ENCODE peak calls at places on chromosomes 3 and 15, in four cellular contexts. T, M, U and N are unnamed samples.

GRCh38 chr3:71219744-71220638 is 363.5 kb downstream of the FOXP1 start:
- DNase-seq in U (no peak), T (no peak), M (no peak), N (no peak)

GRCh38 chr15:72358532-72359180 is 17.2 kb downstream of the HEXA start:
- DNase-seq in M (peak; percentile 87), T (peak; percentile 60), U (no peak), N (peak; percentile 52)

GRCh38 chr15:75745305-75745704 is 32.7 kb upstream of the CSPG4 start:
- DNase-seq in T (no peak), M (no peak), U (no peak), N (no peak)

GRCh38 chr3:119098620-119099222 is 47.2 kb upstream of the TEX55 start:
- DNase-seq in U (no peak), M (peak; percentile 24), T (no peak), N (peak; percentile 19)

GRCh38 chr15:80247320-80247719 is 4.7 kb downstream of the CTXND1 start:
- DNase-seq in M (no peak), U (no peak), T (no peak), N (no peak)

GRCh38 chr3:42778644-42779043 is 5.6 kb upstream of the CCDC13 start:
- DNase-seq in M (peak; percentile 98), U (no peak), T (no peak), N (no peak)

GRCh38 chr3:123314409-123315270 is 112.9 kb downstream of the SEC22A start:
- DNase-seq in T (no peak), U (no peak), M (no peak), N (no peak)

GRCh38 chr3:30631237-30631961 is 25.0 kb downstream of the TGFBR2 start:
- DNase-seq in U (peak; percentile 56), T (no peak), M (no peak), N (no peak)

GRCh38 chr3:66709464-66710058 is 208.7 kb upstream of the LRIG1 start:
- DNase-seq in M (no peak), U (no peak), T (no peak), N (no peak)